ENCODE peak calls at places on chromosome 22, in five cellular contexts. P is fibroblast of mammary gland, M is heart left ventricle, B is choroid plexus epithelial cell, S is pancreas. R is an unnamed sample.

GRCh38 chr22:40855960-40856512 is 403 bp downstream of the ST13 start:
- DNase-seq in B (peak; percentile 51), S (peak; percentile 71), M (peak; percentile 50), P (peak; percentile 24), R (peak; percentile 22)

GRCh38 chr22:50469377-50470305 is 5.2 kb downstream of the SBF1 start:
- DNase-seq in P (peak; percentile 30), B (peak; percentile 38), S (peak; percentile 84), M (no peak), R (peak; percentile 27)

GRCh38 chr22:40346178-40347064 is at the start of gene ADSL:
- DNase-seq in P (peak; percentile 78), M (peak; percentile 93), S (peak; percentile 94), B (peak; percentile 86), R (peak; percentile 79)

GRCh38 chr22:49179175-49179574 is 648.5 kb downstream of the BRD1 start:
- DNase-seq in M (no peak), S (no peak), B (no peak), P (no peak), R (no peak)

GRCh38 chr22:25395915-25396314 is 168.6 kb upstream of the GRK3 start:
- DNase-seq in S (peak; percentile 18), M (no peak), P (no peak), B (no peak), R (no peak)

GRCh38 chr22:40178417-40179409 is 988 bp downstream of the TNRC6B start:
- DNase-seq in P (peak; percentile 55), S (no peak), B (peak; percentile 54), M (no peak), R (peak; percentile 55)

GRCh38 chr22:29201722-29202230 is 3.9 kb upstream of the EMID1 start:
- DNase-seq in B (no peak), S (no peak), M (no peak), P (no peak), R (no peak)

GRCh38 chr22:49828599-49828965 is 909 bp upstream of the BRD1 start:
- DNase-seq in S (peak; percentile 75), M (no peak), B (no peak), P (no peak), R (no peak)

GRCh38 chr22:49487950-49488349 is 339.7 kb downstream of the BRD1 start:
- DNase-seq in B (no peak), P (no peak), S (no peak), M (no peak), R (no peak)

GRCh38 chr22:38494498-38494897 is 11.6 kb downstream of the DDX17 start:
- DNase-seq in S (no peak), M (no peak), P (no peak), B (peak; percentile 83), R (no peak)

GRCh38 chr22:29309332-29310064 is 3.0 kb downstream of the GAS2L1 start:
- DNase-seq in M (peak; percentile 81), S (peak; percentile 83), P (no peak), B (no peak), R (no peak)

GRCh38 chr22:29765905-29766631 is 739 bp downstream of the ZMAT5 start:
- DNase-seq in M (no peak), S (no peak), B (peak; percentile 12), P (no peak), R (no peak)

GRCh38 chr22:50197000-50197800 is 3.6 kb upstream of the SELENOO start:
- DNase-seq in S (peak; percentile 79), M (peak; percentile 18), P (no peak), B (no peak), R (no peak)

GRCh38 chr22:25624486-25624885 is 60.0 kb downstream of the GRK3 start:
- DNase-seq in P (no peak), S (no peak), M (no peak), B (no peak), R (no peak)

GRCh38 chr22:27170491-27170890 is 513.1 kb downstream of the MIAT start:
- DNase-seq in S (no peak), B (peak; percentile 84), M (no peak), P (peak; percentile 94), R (peak; percentile 99)

GRCh38 chr22:16801088-16801487 is 24.1 kb downstream of the XKR3 start:
- DNase-seq in B (no peak), M (no peak), P (no peak), S (no peak), R (no peak)

GRCh38 chr22:49091917-49092545 is 735.6 kb downstream of the BRD1 start:
- DNase-seq in B (no peak), M (no peak), P (no peak), S (no peak), R (no peak)

GRCh38 chr22:27880778-27881394 is 38.2 kb downstream of the PITPNB start:
- DNase-seq in M (no peak), S (no peak), B (peak; percentile 91), P (peak; percentile 82), R (peak; percentile 83)

GRCh38 chr22:38228326-38228872 is 26.6 kb downstream of the MAFF start:
- DNase-seq in P (no peak), M (no peak), B (peak; percentile 58), S (no peak), R (no peak)

GRCh38 chr22:48740731-48741405 is 1086.8 kb downstream of the BRD1 start:
- DNase-seq in M (no peak), S (peak; percentile 54), B (no peak), P (no peak), R (no peak)

GRCh38 chr22:32801001-32801435 is 487 bp upstream of the TIMP3 start:
- DNase-seq in B (peak; percentile 35), S (no peak), M (no peak), P (no peak), R (no peak)

GRCh38 chr22:32024791-32025190 is 18.3 kb upstream of the SLC5A1 start:
- DNase-seq in B (no peak), S (no peak), P (peak; percentile 45), M (no peak), R (no peak)

GRCh38 chr22:35411112-35411511 is 11.2 kb downstream of the MCM5 start:
- DNase-seq in P (no peak), M (peak; percentile 46), S (no peak), B (no peak), R (no peak)

GRCh38 chr22:50676661-50677492 is 4.3 kb downstream of the SHANK3 start:
- DNase-seq in B (no peak), S (no peak), P (no peak), M (no peak), R (no peak)

GRCh38 chr22:49301398-49302149 is 526.1 kb downstream of the BRD1 start:
- DNase-seq in P (no peak), M (no peak), S (no peak), B (no peak), R (no peak)

GRCh38 chr22:40541300-40541699 is 95.2 kb downstream of the MRTFA start:
- DNase-seq in M (no peak), S (no peak), P (no peak), B (no peak), R (no peak)

GRCh38 chr22:28229566-28230483 is 310.8 kb upstream of the PITPNB start:
- DNase-seq in P (peak; percentile 80), M (no peak), B (peak; percentile 70), S (no peak), R (peak; percentile 87)

GRCh38 chr22:49408102-49408836 is 419.4 kb downstream of the BRD1 start:
- DNase-seq in P (no peak), B (no peak), M (no peak), S (no peak), R (no peak)

GRCh38 chr22:41485033-41485432 is 16.1 kb downstream of the ACO2 start:
- DNase-seq in M (no peak), S (no peak), B (no peak), P (no peak), R (no peak)

GRCh38 chr22:48241658-48242057 is 1479.2 kb downstream of the TBC1D22A start:
- DNase-seq in M (no peak), B (no peak), P (no peak), S (no peak), R (no peak)

GRCh38 chr22:26367402-26368245 is 61.4 kb upstream of the ASPHD2 start:
- DNase-seq in B (peak; percentile 66), P (peak; percentile 52), S (no peak), M (peak; percentile 36), R (peak; percentile 39)

GRCh38 chr22:39269095-39269827 is 24.5 kb upstream of the PDGFB start:
- DNase-seq in S (no peak), B (no peak), P (no peak), M (no peak), R (no peak)

GRCh38 chr22:29697853-29698598 is 21.8 kb upstream of the CABP7 start:
- DNase-seq in M (no peak), S (peak; percentile 24), P (no peak), B (no peak), R (no peak)

GRCh38 chr22:45867118-45867905 is 109.7 kb downstream of the WNT7B start:
- DNase-seq in P (peak; percentile 25), B (peak; percentile 30), M (no peak), S (peak; percentile 73), R (peak; percentile 35)
- TF ChIP-seq CTCF in P (no peak), B (no peak), M (no peak), S (no peak), R (peak; percentile 2)

GRCh38 chr22:22462813-22463567 is 45.6 kb downstream of the ZNF280B start:
- DNase-seq in P (peak; percentile 14), S (no peak), M (no peak), B (peak; percentile 21), R (no peak)
- TF ChIP-seq CTCF in P (peak; percentile 45), S (no peak), M (no peak), B (peak; percentile 53), R (peak; percentile 29)

DNA sequence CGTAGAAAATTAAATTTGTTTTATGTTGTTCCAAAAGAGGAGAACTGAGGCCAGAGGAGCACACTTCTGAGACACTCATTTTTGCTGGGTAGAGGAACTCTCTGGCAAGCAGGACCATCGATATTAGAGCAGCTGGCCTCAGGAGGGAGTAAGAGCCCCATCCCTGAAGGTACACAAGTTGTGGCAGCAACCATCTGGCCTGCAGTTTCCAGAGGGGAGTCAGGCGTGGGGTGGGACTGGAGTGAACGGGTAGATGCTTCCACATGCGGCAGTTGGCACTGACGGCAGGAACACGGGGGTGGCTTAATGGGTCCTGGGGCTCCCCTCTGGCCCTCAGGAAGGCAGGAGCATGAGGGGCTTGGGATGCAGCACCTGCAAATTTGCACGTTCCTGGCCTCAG is 13.2 kb upstream of the SSTR3 start:
- DNase-seq in P (no peak), B (peak; percentile 53), M (no peak), S (no peak), R (no peak)
- TF ChIP-seq CTCF in P (peak; percentile 10), B (peak; percentile 49), M (no peak), S (no peak), R (no peak)

GRCh38 chr22:17867160-17867785 is 93.0 kb upstream of the BID start:
- DNase-seq in S (no peak), M (peak; percentile 87), P (no peak), B (no peak), R (no peak)

GRCh38 chr22:17866127-17866526 is 91.9 kb upstream of the BID start:
- DNase-seq in S (no peak), P (no peak), M (no peak), B (no peak), R (no peak)

GRCh38 chr22:17865183-17866055 is 91.2 kb upstream of the BID start:
- DNase-seq in S (no peak), B (no peak), P (no peak), M (no peak), R (no peak)

GRCh38 chr22:17864398-17865182 is 90.3 kb upstream of the BID start:
- DNase-seq in M (no peak), S (no peak), P (no peak), B (no peak), R (no peak)

DNA sequence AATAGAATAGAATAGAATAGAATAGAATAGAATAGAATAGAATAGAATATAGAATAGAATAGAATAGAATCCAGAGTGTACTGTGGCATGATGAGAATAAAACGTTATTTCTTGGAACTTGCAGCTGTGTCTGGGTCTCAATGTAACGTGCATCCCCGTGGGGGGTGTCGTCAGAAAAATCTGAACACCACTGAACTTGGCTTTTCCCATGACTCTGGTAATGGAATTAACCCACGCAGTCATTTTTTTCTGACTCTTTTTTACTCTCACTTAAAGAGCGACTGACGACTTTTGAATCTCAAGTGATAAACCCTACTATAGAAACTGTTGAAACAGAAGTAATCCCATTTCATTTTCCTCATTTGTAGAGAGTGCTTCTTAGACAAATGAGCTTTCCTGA is 92.4 kb upstream of the BID start:
- DNase-seq in S (no peak), P (no peak), B (no peak), M (no peak), R (no peak)
- TF ChIP-seq CTCF in S (no peak), P (no peak), B (no peak), M (no peak), R (no peak)

R was measured in AG10803.